ENCODE peak calls at places on chromosomes 6 and 20, in nine cellular contexts. F, T, B, S, C, H, D, Y and Z are unnamed samples.
A peak's percentile ranks its signal among the peaks of the same experiment; 100 is the strongest.

GRCh38 chr6:52964318-52964717 is 30.8 kb downstream of the GSTA4 start:
- DNase-seq in T (no peak), D (no peak), F (no peak), B (no peak), S (no peak), Y (no peak), C (no peak), H (no peak), Z (no peak)

GRCh38 chr6:12450446-12450845 is 160.3 kb downstream of the EDN1 start:
- DNase-seq in S (no peak), H (no peak), F (no peak), B (no peak), D (no peak), C (no peak), T (no peak), Y (no peak), Z (no peak)

GRCh38 chr6:24636681-24637080 is 9.3 kb downstream of the KIAA0319 start:
- DNase-seq in H (no peak), Y (no peak), F (no peak), T (no peak), C (no peak), S (no peak), D (no peak), B (no peak), Z (no peak)

GRCh38 chr6:37612475-37612874 is 85.2 kb downstream of the MDGA1 start:
- DNase-seq in S (no peak), D (no peak), B (no peak), Y (no peak), C (no peak), H (no peak), F (no peak), T (peak; percentile 10), Z (peak; percentile 25)

GRCh38 chr6:126803769-126804168 is 314.7 kb upstream of the RSPO3 start:
- DNase-seq in H (no peak), Y (no peak), B (peak; percentile 38), T (no peak), S (no peak), F (no peak), D (no peak), C (no peak), Z (no peak)

GRCh38 chr6:110646419-110646698 is 168.9 kb downstream of the CDK19 start:
- DNase-seq in D (no peak), T (no peak), S (no peak), H (no peak), B (no peak), F (peak; percentile 55), Y (no peak), C (no peak), Z (no peak)

GRCh38 chr6:139443226-139444112 is 69.0 kb upstream of the CITED2 start:
- DNase-seq in T (no peak), Y (no peak), F (no peak), C (no peak), H (no peak), B (no peak), D (no peak), S (no peak), Z (no peak)

GRCh38 chr6:148530394-148530923 is 187.8 kb downstream of the SASH1 start:
- DNase-seq in Y (peak; percentile 7), S (peak; percentile 37), B (peak; percentile 47), C (no peak), T (peak; percentile 78), F (peak; percentile 76), D (no peak), H (no peak), Z (peak; percentile 46)

GRCh38 chr6:1689141-1689540 is 79.4 kb downstream of the FOXC1 start:
- DNase-seq in T (no peak), H (no peak), F (no peak), Y (no peak), D (no peak), S (no peak), B (no peak), C (no peak), Z (peak; percentile 81)

GRCh38 chr6:33846226-33846625 is 42.4 kb upstream of the MLN start:
- DNase-seq in C (no peak), Y (no peak), H (no peak), F (no peak), B (no peak), T (no peak), S (no peak), D (no peak), Z (peak; percentile 77)

GRCh38 chr6:90472716-90473115 is 114.2 kb downstream of the MAP3K7 start:
- DNase-seq in D (no peak), B (peak; percentile 30), F (no peak), T (no peak), H (no peak), S (no peak), C (no peak), Y (no peak), Z (no peak)

GRCh38 chr6:137260205-137260604 is 41.0 kb upstream of the IFNGR1 start:
- DNase-seq in T (no peak), D (no peak), S (no peak), Y (no peak), C (no peak), B (no peak), H (no peak), F (no peak), Z (no peak)

GRCh38 chr6:81362246-81362645 is 390.2 kb downstream of the TENT5A start:
- DNase-seq in C (peak; percentile 63), D (no peak), S (no peak), H (no peak), F (no peak), B (no peak), T (peak; percentile 9), Y (no peak), Z (no peak)

GRCh38 chr20:23180451-23180921 is 94.4 kb upstream of the CD93 start:
- DNase-seq in H (no peak), C (no peak), S (no peak), Y (no peak), T (no peak), B (no peak), F (no peak), D (no peak), Z (no peak)

GRCh38 chr20:37627767-37628130 is 66.1 kb upstream of the CTNNBL1 start:
- DNase-seq in Y (no peak), C (no peak), B (no peak), H (no peak), F (no peak), T (no peak), D (no peak), S (no peak), Z (peak; percentile 30)

GRCh38 chr20:3805594-3806264 is 9.6 kb downstream of the CDC25B start:
- DNase-seq in T (peak; percentile 67), Y (peak; percentile 72), S (no peak), B (no peak), H (no peak), D (no peak), F (no peak), C (no peak), Z (peak; percentile 76)

DNA sequence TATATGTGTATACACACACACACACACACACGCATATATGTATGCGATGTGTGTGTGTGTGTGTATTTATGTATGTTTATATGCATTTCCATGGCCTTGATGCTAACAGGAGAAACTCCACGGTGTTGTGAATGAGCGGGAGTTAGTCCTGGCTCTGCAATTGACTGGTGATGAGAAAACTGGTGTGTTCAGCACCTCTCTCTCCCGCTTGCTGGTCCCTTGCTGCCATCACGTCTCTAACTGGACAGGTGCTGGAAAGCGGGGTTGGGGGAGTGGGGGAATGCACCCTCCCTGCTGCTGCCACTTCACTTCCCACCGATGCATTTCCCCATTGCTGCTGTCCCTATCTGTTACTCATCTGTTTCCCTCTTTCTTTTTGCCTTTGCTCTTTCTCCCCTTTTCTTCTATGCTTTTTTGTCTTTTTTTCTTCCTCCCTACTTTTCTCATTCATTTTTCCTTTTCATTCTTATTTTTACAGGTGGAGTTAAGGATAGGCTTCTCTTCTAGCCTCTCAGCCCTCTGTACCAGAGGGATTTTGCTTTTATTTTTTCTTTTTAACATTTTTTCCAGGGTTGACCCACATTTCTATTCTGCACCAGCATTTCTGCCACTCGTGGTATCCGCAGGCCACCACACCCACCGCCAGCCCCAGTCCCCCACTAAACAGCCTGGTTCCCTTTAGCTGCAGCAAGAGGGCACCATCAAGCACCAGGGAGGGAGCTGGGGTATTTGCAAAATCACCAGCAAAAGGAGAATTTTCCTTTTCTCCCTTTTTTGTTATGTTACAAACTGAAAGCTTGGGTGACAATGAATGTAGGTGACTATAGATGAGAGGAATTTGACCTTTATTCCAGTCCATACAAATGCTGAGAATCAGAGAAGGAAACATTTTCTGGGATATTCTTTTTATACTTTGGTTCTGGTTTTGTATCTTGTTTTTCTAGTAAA is 115.6 kb downstream of the TCP11 start:
- DNase-seq in F (peak; percentile 58), Y (no peak), C (no peak), H (no peak), D (no peak), S (no peak), B (no peak), T (no peak), Z (peak; percentile 15)
- H3K4me3 ChIP-seq in F (no peak overlapping the region), Y (no peak overlapping the region), C (no peak overlapping the region), H (no peak overlapping the region), D (no peak overlapping the region), S (no peak overlapping the region), B (no peak overlapping the region), T (no peak overlapping the region), Z (no peak overlapping the region)

GRCh38 chr6:141309295-141309694 is 823.4 kb upstream of the GJE1 start:
- DNase-seq in S (no peak), H (no peak), B (peak; percentile 20), T (peak; percentile 14), Y (no peak), C (no peak), D (no peak), F (no peak), Z (peak; percentile 8)
- TF ChIP-seq CTCF in S (no peak), H (no peak), B (no peak), T (no peak), Y (no peak), C (no peak), D (no peak), F (peak; percentile 44), Z (no peak)

GRCh38 chr6:3258201-3258600 is 546 bp upstream of the PSMG4 start:
- DNase-seq in T (no peak), Y (no peak), F (no peak), H (no peak), C (no peak), S (no peak), D (no peak), B (no peak), Z (no peak)
- H3K4me3 ChIP-seq in T (peak overlapping the region; percentile 82), Y (peak overlapping the region; percentile 92), F (peak overlapping the region; percentile 86), H (peak overlapping the region; percentile 99), C (peak overlapping the region; percentile 88), S (no peak overlapping the region), D (peak overlapping the region; percentile 82), B (peak overlapping the region; percentile 36), Z (peak overlapping the region; percentile 86)

GRCh38 chr6:43951756-43952675 is 175.2 kb downstream of the MRPL14 start:
- DNase-seq in Y (no peak), F (peak; percentile 52), S (no peak), B (no peak), C (no peak), D (no peak), H (no peak), T (no peak), Z (no peak)

GRCh38 chr6:43951063-43951755 is 176.0 kb downstream of the MRPL14 start:
- DNase-seq in T (peak; percentile 43), F (peak; percentile 96), C (no peak), D (peak; percentile 62), Y (peak; percentile 28), H (peak; percentile 77), S (peak; percentile 90), B (peak; percentile 32), Z (no peak)

GRCh38 chr6:43950206-43950605 is 177.0 kb downstream of the MRPL14 start:
- DNase-seq in C (no peak), B (no peak), F (peak; percentile 34), Y (no peak), T (no peak), H (no peak), S (no peak), D (no peak), Z (no peak)

GRCh38 chr6:43949451-43950110 is 177.7 kb downstream of the MRPL14 start:
- DNase-seq in H (no peak), S (no peak), F (no peak), D (no peak), C (peak; percentile 64), T (no peak), B (no peak), Y (no peak), Z (no peak)

GRCh38 chr6:43950731-43951062 is 176.6 kb downstream of the MRPL14 start:
- DNase-seq in T (no peak), B (no peak), S (no peak), H (no peak), C (no peak), F (no peak), Y (no peak), D (no peak), Z (no peak)
- TF ChIP-seq CTCF in T (no peak), B (no peak), S (no peak), H (no peak), C (no peak), F (no peak), Y (no peak), D (no peak), Z (no peak)